ENCODE peak calls at places on chromosomes 16 and 17, in eight cellular contexts. One of them, this sample, is unnamed.

GRCh38 chr17:52106638-52107261 is 51.8 kb downstream of the CA10 start:
- DNase-seq in stimulated activated CD8-positive, alpha-beta memory T cell treated with anti-CD3 and anti-CD28 coated beads, Interleukin-4, amount 100 ng/mL, for 1 hour: peak
- DNase-seq in Calu3: peak
- DNase-seq in RCC 7860: peak
- DNase-seq in hippocampal formation: peak
- DNase-seq in NCI-H345: peak
- DNase-seq in GDM1: no peak
- DNase-seq in MM.1S: peak
- DNase-seq in this sample: no peak

GRCh38 chr16:6335072-6335471 is 997.6 kb upstream of the RBFOX1 start:
- DNase-seq in stimulated activated CD8-positive, alpha-beta memory T cell treated with anti-CD3 and anti-CD28 coated beads, Interleukin-4, amount 100 ng/mL, for 1 hour: no peak
- DNase-seq in GDM1: no peak
- DNase-seq in NCI-H345: no peak
- DNase-seq in Calu3: peak
- DNase-seq in hippocampal formation: no peak
- DNase-seq in MM.1S: no peak
- DNase-seq in RCC 7860: no peak
- DNase-seq in this sample: no peak

GRCh38 chr16:57899771-57900661 is 70.9 kb downstream of the CNGB1 start:
- DNase-seq in hippocampal formation: peak
- DNase-seq in Calu3: peak
- DNase-seq in stimulated activated CD8-positive, alpha-beta memory T cell treated with anti-CD3 and anti-CD28 coated beads, Interleukin-4, amount 100 ng/mL, for 1 hour: peak
- DNase-seq in MM.1S: peak
- DNase-seq in RCC 7860: peak
- DNase-seq in NCI-H345: peak
- DNase-seq in GDM1: peak
- DNase-seq in this sample: no peak

GRCh38 chr17:62778990-62779681 is 29.0 kb downstream of the MARCHF10 start:
- DNase-seq in MM.1S: no peak
- DNase-seq in hippocampal formation: no peak
- DNase-seq in NCI-H345: peak
- DNase-seq in Calu3: peak
- DNase-seq in GDM1: no peak
- DNase-seq in RCC 7860: peak
- DNase-seq in stimulated activated CD8-positive, alpha-beta memory T cell treated with anti-CD3 and anti-CD28 coated beads, Interleukin-4, amount 100 ng/mL, for 1 hour: no peak
- DNase-seq in this sample: peak

GRCh38 chr16:2087426-2088191 is 39.8 kb downstream of the TSC2 start:
- DNase-seq in NCI-H345: no peak
- DNase-seq in hippocampal formation: no peak
- DNase-seq in MM.1S: no peak
- DNase-seq in GDM1: no peak
- DNase-seq in stimulated activated CD8-positive, alpha-beta memory T cell treated with anti-CD3 and anti-CD28 coated beads, Interleukin-4, amount 100 ng/mL, for 1 hour: no peak
- DNase-seq in RCC 7860: no peak
- DNase-seq in Calu3: no peak
- DNase-seq in this sample: no peak

GRCh38 chr17:79707931-79708891 is 22.5 kb upstream of the ENPP7 start:
- DNase-seq in stimulated activated CD8-positive, alpha-beta memory T cell treated with anti-CD3 and anti-CD28 coated beads, Interleukin-4, amount 100 ng/mL, for 1 hour: peak
- DNase-seq in hippocampal formation: peak
- DNase-seq in GDM1: no peak
- DNase-seq in RCC 7860: peak
- DNase-seq in MM.1S: peak
- DNase-seq in Calu3: peak
- DNase-seq in NCI-H345: peak
- DNase-seq in this sample: no peak

GRCh38 chr17:75633484-75634375 is 496 bp downstream of the SMIM5 start:
- DNase-seq in NCI-H345: peak
- DNase-seq in stimulated activated CD8-positive, alpha-beta memory T cell treated with anti-CD3 and anti-CD28 coated beads, Interleukin-4, amount 100 ng/mL, for 1 hour: peak
- DNase-seq in Calu3: peak
- DNase-seq in hippocampal formation: peak
- DNase-seq in GDM1: peak
- DNase-seq in MM.1S: peak
- DNase-seq in RCC 7860: peak
- DNase-seq in this sample: no peak

GRCh38 chr16:67750466-67750865 is 31.4 kb upstream of the GFOD2 start:
- DNase-seq in hippocampal formation: no peak
- DNase-seq in NCI-H345: no peak
- DNase-seq in Calu3: no peak
- DNase-seq in GDM1: no peak
- DNase-seq in stimulated activated CD8-positive, alpha-beta memory T cell treated with anti-CD3 and anti-CD28 coated beads, Interleukin-4, amount 100 ng/mL, for 1 hour: no peak
- DNase-seq in RCC 7860: no peak
- DNase-seq in MM.1S: peak
- DNase-seq in this sample: no peak

GRCh38 chr17:40547079-40547784 is 18.0 kb downstream of the CCR7 start:
- DNase-seq in Calu3: no peak
- DNase-seq in RCC 7860: no peak
- DNase-seq in hippocampal formation: no peak
- DNase-seq in NCI-H345: peak
- DNase-seq in GDM1: peak
- DNase-seq in stimulated activated CD8-positive, alpha-beta memory T cell treated with anti-CD3 and anti-CD28 coated beads, Interleukin-4, amount 100 ng/mL, for 1 hour: peak
- DNase-seq in MM.1S: no peak
- DNase-seq in this sample: peak

GRCh38 chr17:9549215-9549614 is 26.4 kb downstream of the STX8 start:
- DNase-seq in RCC 7860: no peak
- DNase-seq in NCI-H345: no peak
- DNase-seq in Calu3: no peak
- DNase-seq in MM.1S: no peak
- DNase-seq in hippocampal formation: no peak
- DNase-seq in GDM1: no peak
- DNase-seq in stimulated activated CD8-positive, alpha-beta memory T cell treated with anti-CD3 and anti-CD28 coated beads, Interleukin-4, amount 100 ng/mL, for 1 hour: no peak
- DNase-seq in this sample: no peak

GRCh38 chr16:54503011-54503410 is 216.4 kb upstream of the IRX3 start:
- DNase-seq in NCI-H345: no peak
- DNase-seq in MM.1S: no peak
- DNase-seq in stimulated activated CD8-positive, alpha-beta memory T cell treated with anti-CD3 and anti-CD28 coated beads, Interleukin-4, amount 100 ng/mL, for 1 hour: no peak
- DNase-seq in Calu3: no peak
- DNase-seq in hippocampal formation: no peak
- DNase-seq in RCC 7860: no peak
- DNase-seq in GDM1: no peak
- DNase-seq in this sample: no peak

GRCh38 chr17:19769946-19770652 is 22.0 kb upstream of the ALDH3A1 start:
- DNase-seq in Calu3: no peak
- DNase-seq in hippocampal formation: no peak
- DNase-seq in RCC 7860: no peak
- DNase-seq in stimulated activated CD8-positive, alpha-beta memory T cell treated with anti-CD3 and anti-CD28 coated beads, Interleukin-4, amount 100 ng/mL, for 1 hour: no peak
- DNase-seq in NCI-H345: no peak
- DNase-seq in GDM1: no peak
- DNase-seq in MM.1S: no peak
- DNase-seq in this sample: no peak

GRCh38 chr16:46996391-46996790 is 22.9 kb upstream of the DNAJA2 start:
- DNase-seq in stimulated activated CD8-positive, alpha-beta memory T cell treated with anti-CD3 and anti-CD28 coated beads, Interleukin-4, amount 100 ng/mL, for 1 hour: no peak
- DNase-seq in MM.1S: no peak
- DNase-seq in Calu3: no peak
- DNase-seq in NCI-H345: no peak
- DNase-seq in RCC 7860: no peak
- DNase-seq in GDM1: no peak
- DNase-seq in hippocampal formation: no peak
- DNase-seq in this sample: no peak

GRCh38 chr16:72620853-72621252 is 427.1 kb downstream of the ZFHX3 start:
- DNase-seq in hippocampal formation: no peak
- DNase-seq in GDM1: no peak
- DNase-seq in MM.1S: no peak
- DNase-seq in RCC 7860: no peak
- DNase-seq in stimulated activated CD8-positive, alpha-beta memory T cell treated with anti-CD3 and anti-CD28 coated beads, Interleukin-4, amount 100 ng/mL, for 1 hour: no peak
- DNase-seq in Calu3: no peak
- DNase-seq in NCI-H345: no peak
- DNase-seq in this sample: no peak

GRCh38 chr17:77423589-77424451 is 283.1 kb downstream of the SEC14L1 start:
- DNase-seq in NCI-H345: no peak
- DNase-seq in MM.1S: no peak
- DNase-seq in hippocampal formation: peak
- DNase-seq in stimulated activated CD8-positive, alpha-beta memory T cell treated with anti-CD3 and anti-CD28 coated beads, Interleukin-4, amount 100 ng/mL, for 1 hour: no peak
- DNase-seq in Calu3: no peak
- DNase-seq in RCC 7860: peak
- DNase-seq in GDM1: no peak
- DNase-seq in this sample: no peak